ENCODE peak calls at places on chromosomes 5 and 9, in six cellular contexts. One of them, this sample, is unnamed.
A peak's percentile ranks its signal among the peaks of the same experiment; 100 is the strongest.

GRCh38 chr9:113523421-113524141 is 60.1 kb downstream of the RGS3 start:
- DNase-seq in HFFc6: no peak
- DNase-seq in dorsolateral prefrontal cortex: no peak
- DNase-seq in upper lobe of right lung: peak; percentile 78
- DNase-seq in GM10248: peak; percentile 80
- DNase-seq in nephron progenitor cell: no peak
- DNase-seq in this sample: no peak

GRCh38 chr5:29758986-29759421 is 1434.5 kb upstream of the CDH6 start:
- DNase-seq in HFFc6: no peak
- DNase-seq in dorsolateral prefrontal cortex: no peak
- DNase-seq in upper lobe of right lung: no peak
- DNase-seq in GM10248: no peak
- DNase-seq in nephron progenitor cell: peak; percentile 2
- DNase-seq in this sample: peak; percentile 71

GRCh38 chr9:38036359-38037084 is 32.5 kb downstream of the SHB start:
- DNase-seq in HFFc6: peak; percentile 58
- DNase-seq in dorsolateral prefrontal cortex: no peak
- DNase-seq in upper lobe of right lung: peak; percentile 74
- DNase-seq in GM10248: no peak
- DNase-seq in nephron progenitor cell: no peak
- DNase-seq in this sample: peak; percentile 38

GRCh38 chr5:32536246-32536645 is 49.1 kb upstream of the SUB1 start:
- DNase-seq in HFFc6: no peak
- DNase-seq in dorsolateral prefrontal cortex: no peak
- DNase-seq in upper lobe of right lung: no peak
- DNase-seq in GM10248: no peak
- DNase-seq in nephron progenitor cell: no peak
- DNase-seq in this sample: no peak

GRCh38 chr9:87498816-87499454 is 1.3 kb downstream of the DAPK1 start:
- DNase-seq in HFFc6: no peak
- DNase-seq in dorsolateral prefrontal cortex: no peak
- DNase-seq in upper lobe of right lung: no peak
- DNase-seq in GM10248: no peak
- DNase-seq in nephron progenitor cell: peak; percentile 26
- DNase-seq in this sample: no peak

GRCh38 chr9:7452378-7452777 is 347.2 kb downstream of the DMAC1 start:
- DNase-seq in HFFc6: peak; percentile 3
- DNase-seq in dorsolateral prefrontal cortex: no peak
- DNase-seq in upper lobe of right lung: no peak
- DNase-seq in GM10248: no peak
- DNase-seq in nephron progenitor cell: no peak
- DNase-seq in this sample: no peak

GRCh38 chr5:80654054-80654390 is 430 bp upstream of the MSH3 start:
- DNase-seq in HFFc6: no peak
- DNase-seq in dorsolateral prefrontal cortex: no peak
- DNase-seq in upper lobe of right lung: no peak
- DNase-seq in GM10248: peak; percentile 23
- DNase-seq in nephron progenitor cell: no peak
- DNase-seq in this sample: peak; percentile 75

GRCh38 chr9:124818431-124819281 is 34.6 kb upstream of the WDR38 start:
- DNase-seq in HFFc6: peak; percentile 57
- DNase-seq in dorsolateral prefrontal cortex: no peak
- DNase-seq in upper lobe of right lung: no peak
- DNase-seq in GM10248: no peak
- DNase-seq in nephron progenitor cell: no peak
- DNase-seq in this sample: peak; percentile 87

GRCh38 chr9:98158071-98158791 is 34.2 kb downstream of the CORO2A start:
- DNase-seq in HFFc6: no peak
- DNase-seq in dorsolateral prefrontal cortex: no peak
- DNase-seq in upper lobe of right lung: peak; percentile 68
- DNase-seq in GM10248: no peak
- DNase-seq in nephron progenitor cell: no peak
- DNase-seq in this sample: no peak

GRCh38 chr9:114214686-114215397 is 59.5 kb downstream of the COL27A1 start:
- DNase-seq in HFFc6: no peak
- DNase-seq in dorsolateral prefrontal cortex: no peak
- DNase-seq in upper lobe of right lung: no peak
- DNase-seq in GM10248: no peak
- DNase-seq in nephron progenitor cell: no peak
- DNase-seq in this sample: no peak

GRCh38 chr5:34625246-34625645 is 30.9 kb upstream of the RAI14 start:
- DNase-seq in HFFc6: no peak
- DNase-seq in dorsolateral prefrontal cortex: no peak
- DNase-seq in upper lobe of right lung: no peak
- DNase-seq in GM10248: no peak
- DNase-seq in nephron progenitor cell: no peak
- DNase-seq in this sample: no peak

GRCh38 chr5:17907094-17907493 is 272.8 kb downstream of the TAF11L14 start:
- DNase-seq in HFFc6: no peak
- DNase-seq in dorsolateral prefrontal cortex: no peak
- DNase-seq in upper lobe of right lung: no peak
- DNase-seq in GM10248: no peak
- DNase-seq in nephron progenitor cell: no peak
- DNase-seq in this sample: no peak

GRCh38 chr5:55308254-55308836 is 556 bp downstream of the MTREX start:
- DNase-seq in HFFc6: peak; percentile 22
- DNase-seq in dorsolateral prefrontal cortex: no peak
- DNase-seq in upper lobe of right lung: no peak
- DNase-seq in GM10248: no peak
- DNase-seq in nephron progenitor cell: peak; percentile 5
- DNase-seq in this sample: no peak
- TF ChIP-seq CTCF in HFFc6: peak; percentile 33
- TF ChIP-seq CTCF in dorsolateral prefrontal cortex: no peak
- TF ChIP-seq CTCF in upper lobe of right lung: peak; percentile 16
- TF ChIP-seq CTCF in GM10248: no peak
- TF ChIP-seq CTCF in nephron progenitor cell: no peak
- TF ChIP-seq CTCF in this sample: peak; percentile 24

GRCh38 chr5:106875591-106876297 is 795.0 kb downstream of the EFNA5 start:
- DNase-seq in HFFc6: no peak
- DNase-seq in dorsolateral prefrontal cortex: peak; percentile 16
- DNase-seq in upper lobe of right lung: no peak
- DNase-seq in GM10248: peak; percentile 28
- DNase-seq in nephron progenitor cell: peak; percentile 8
- DNase-seq in this sample: peak; percentile 91
- TF ChIP-seq CTCF in HFFc6: peak; percentile 61
- TF ChIP-seq CTCF in dorsolateral prefrontal cortex: peak; percentile 59
- TF ChIP-seq CTCF in upper lobe of right lung: peak; percentile 61
- TF ChIP-seq CTCF in GM10248: peak; percentile 52
- TF ChIP-seq CTCF in nephron progenitor cell: peak; percentile 23
- TF ChIP-seq CTCF in this sample: peak; percentile 75

GRCh38 chr5:9241459-9241858 is 304.4 kb downstream of the SEMA5A start:
- DNase-seq in HFFc6: no peak
- DNase-seq in dorsolateral prefrontal cortex: no peak
- DNase-seq in upper lobe of right lung: no peak
- DNase-seq in GM10248: no peak
- DNase-seq in nephron progenitor cell: no peak
- DNase-seq in this sample: no peak
- TF ChIP-seq CTCF in HFFc6: no peak
- TF ChIP-seq CTCF in dorsolateral prefrontal cortex: no peak
- TF ChIP-seq CTCF in upper lobe of right lung: no peak
- TF ChIP-seq CTCF in GM10248: no peak
- TF ChIP-seq CTCF in nephron progenitor cell: no peak
- TF ChIP-seq CTCF in this sample: no peak

GRCh38 chr9:136174779-136175744 is 29.9 kb downstream of the LHX3 start:
- DNase-seq in HFFc6: no peak
- DNase-seq in dorsolateral prefrontal cortex: no peak
- DNase-seq in upper lobe of right lung: no peak
- DNase-seq in GM10248: no peak
- DNase-seq in nephron progenitor cell: no peak
- DNase-seq in this sample: no peak
- TF ChIP-seq CTCF in HFFc6: no peak
- TF ChIP-seq CTCF in dorsolateral prefrontal cortex: no peak
- TF ChIP-seq CTCF in upper lobe of right lung: no peak
- TF ChIP-seq CTCF in GM10248: no peak
- TF ChIP-seq CTCF in nephron progenitor cell: no peak
- TF ChIP-seq CTCF in this sample: peak; percentile 25

GRCh38 chr9:119026120-119026519 is 343.1 kb downstream of the BRINP1 start:
- DNase-seq in HFFc6: no peak
- DNase-seq in dorsolateral prefrontal cortex: no peak
- DNase-seq in upper lobe of right lung: no peak
- DNase-seq in GM10248: no peak
- DNase-seq in nephron progenitor cell: no peak
- DNase-seq in this sample: no peak

GRCh38 chr9:119029876-119030275 is 339.4 kb downstream of the BRINP1 start:
- DNase-seq in HFFc6: no peak
- DNase-seq in dorsolateral prefrontal cortex: no peak
- DNase-seq in upper lobe of right lung: no peak
- DNase-seq in GM10248: no peak
- DNase-seq in nephron progenitor cell: no peak
- DNase-seq in this sample: no peak

GRCh38 chr9:119027901-119028699 is 341.1 kb downstream of the BRINP1 start:
- DNase-seq in HFFc6: no peak
- DNase-seq in dorsolateral prefrontal cortex: no peak
- DNase-seq in upper lobe of right lung: no peak
- DNase-seq in GM10248: no peak
- DNase-seq in nephron progenitor cell: no peak
- DNase-seq in this sample: no peak
- TF ChIP-seq CTCF in HFFc6: no peak
- TF ChIP-seq CTCF in dorsolateral prefrontal cortex: no peak
- TF ChIP-seq CTCF in upper lobe of right lung: peak; percentile 15
- TF ChIP-seq CTCF in GM10248: no peak
- TF ChIP-seq CTCF in nephron progenitor cell: peak; percentile 19
- TF ChIP-seq CTCF in this sample: peak; percentile 67

DNA sequence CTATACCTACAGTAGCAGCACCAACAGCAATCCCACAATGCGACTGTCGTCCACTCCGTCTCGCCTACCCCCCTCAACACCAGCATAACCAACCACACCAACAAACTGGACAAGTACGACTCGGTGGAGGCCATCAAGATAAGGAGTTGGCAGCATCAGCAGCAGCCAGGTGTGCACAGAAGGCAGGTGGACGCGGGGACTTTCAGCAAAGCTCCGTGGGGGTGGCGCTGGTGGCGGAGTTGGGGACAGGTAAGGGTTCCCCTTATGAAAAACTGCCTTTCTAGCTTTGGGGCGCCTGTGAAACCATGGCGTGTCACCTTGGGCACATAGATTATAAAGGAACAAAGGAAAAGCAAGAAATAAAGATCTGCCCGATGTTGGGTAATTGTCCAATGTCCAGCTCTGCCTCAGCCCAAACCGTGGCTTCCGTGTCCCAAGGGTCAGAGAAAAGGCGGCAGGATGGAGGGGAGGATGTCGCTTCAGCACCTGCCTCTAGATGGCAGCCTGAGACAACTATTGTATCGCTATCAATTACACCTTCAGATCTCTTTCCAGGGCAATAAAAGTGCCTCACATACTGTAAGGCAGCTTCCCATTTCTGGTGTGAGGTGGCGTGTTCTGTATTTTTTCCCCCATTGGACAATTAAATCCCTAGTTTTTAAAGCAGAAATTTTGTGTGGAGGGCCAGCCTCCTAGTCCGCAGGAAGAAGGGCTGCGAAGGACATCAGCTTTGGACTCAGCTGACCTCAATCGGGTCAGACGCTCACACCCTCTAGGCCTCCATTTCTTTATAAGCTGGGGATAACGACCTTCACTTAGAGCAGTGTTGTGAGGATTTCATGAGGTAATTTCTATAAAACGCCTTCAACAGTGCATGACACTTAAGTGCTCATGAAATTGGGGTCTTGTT is 58.8 kb downstream of the MTRR start:
- DNase-seq in HFFc6: peak; percentile 61
- DNase-seq in dorsolateral prefrontal cortex: peak; percentile 28
- DNase-seq in upper lobe of right lung: no peak
- DNase-seq in GM10248: peak; percentile 77
- DNase-seq in nephron progenitor cell: peak; percentile 71
- DNase-seq in this sample: peak; percentile 87
- TF ChIP-seq CTCF in HFFc6: peak; percentile 86
- TF ChIP-seq CTCF in dorsolateral prefrontal cortex: peak; percentile 79
- TF ChIP-seq CTCF in upper lobe of right lung: peak; percentile 74
- TF ChIP-seq CTCF in GM10248: peak; percentile 79
- TF ChIP-seq CTCF in nephron progenitor cell: peak; percentile 82
- TF ChIP-seq CTCF in this sample: peak; percentile 93

DNA sequence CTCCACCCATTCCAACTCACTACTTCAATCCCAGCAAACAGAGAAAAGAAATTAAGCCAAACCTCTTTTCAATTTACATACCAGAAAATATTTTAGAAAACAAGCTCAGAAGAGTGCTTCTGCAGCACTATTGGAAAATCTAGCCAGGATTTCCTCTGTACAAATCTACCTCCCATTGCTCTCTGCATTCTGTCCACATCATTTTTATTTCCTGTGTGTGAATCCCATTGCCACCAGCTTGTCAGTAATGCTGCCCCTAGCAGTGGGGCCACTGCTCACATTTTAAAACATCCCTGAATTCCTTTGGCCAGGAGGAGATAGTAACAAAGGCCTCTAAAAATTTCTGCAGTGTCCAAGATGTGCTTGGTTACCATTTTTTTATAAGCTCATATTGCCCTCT is 232.5 kb downstream of the ARRDC3 start:
- DNase-seq in HFFc6: no peak
- DNase-seq in dorsolateral prefrontal cortex: no peak
- DNase-seq in upper lobe of right lung: no peak
- DNase-seq in GM10248: no peak
- DNase-seq in nephron progenitor cell: no peak
- DNase-seq in this sample: no peak
- TF ChIP-seq CTCF in HFFc6: no peak
- TF ChIP-seq CTCF in dorsolateral prefrontal cortex: no peak
- TF ChIP-seq CTCF in upper lobe of right lung: no peak
- TF ChIP-seq CTCF in GM10248: no peak
- TF ChIP-seq CTCF in nephron progenitor cell: no peak
- TF ChIP-seq CTCF in this sample: no peak

This sample was measured in endodermal cell.